ENCODE peak calls at places on chromosome 20, in nine cellular contexts. Q is lower leg skin; Y is lung; K is NCI-H446; B is CD4-positive, alpha-beta T cell; M is AG08396; U is pancreas; O is HL-60; F is SHP77 treated with DMSO at 0.1 percent for 48 hours. G is an unnamed sample.

GRCh38 chr20:46036370-46036769 is 7.4 kb downstream of the SLC12A5 start:
- DNase-seq in Q (no peak), Y (no peak), K (no peak), B (no peak), M (no peak), U (no peak), O (no peak), F (no peak), G (no peak)

GRCh38 chr20:60238992-60239655 is 280.9 kb downstream of the CDH26 start:
- DNase-seq in Q (no peak), Y (no peak), K (no peak), B (no peak), M (no peak), U (no peak), O (no peak), F (no peak), G (no peak)

GRCh38 chr20:22352019-22352418 is 232.4 kb downstream of the FOXA2 start:
- DNase-seq in Q (no peak), Y (no peak), K (no peak), B (no peak), M (no peak), U (no peak), O (no peak), F (no peak), G (no peak)

GRCh38 chr20:16407251-16408067 is 165.8 kb downstream of the KIF16B start:
- DNase-seq in Q (no peak), Y (no peak), K (no peak), B (no peak), M (no peak), U (no peak), O (no peak), F (no peak), G (no peak)

GRCh38 chr20:50050214-50050613 is 62.7 kb downstream of the UBE2V1 start:
- DNase-seq in Q (no peak), Y (no peak), K (no peak), B (no peak), M (no peak), U (no peak), O (no peak), F (no peak), G (no peak)

GRCh38 chr20:61913423-61914225 is 152.1 kb downstream of the TAF4 start:
- DNase-seq in Q (no peak), Y (no peak), K (no peak), B (no peak), M (no peak), U (no peak), O (no peak), F (no peak), G (no peak)

GRCh38 chr20:59781236-59781635 is 152.2 kb downstream of the SYCP2 start:
- DNase-seq in Q (no peak), Y (no peak), K (no peak), B (no peak), M (no peak), U (no peak), O (no peak), F (no peak), G (no peak)

GRCh38 chr20:57688864-57689263 is 21.0 kb downstream of the PMEPA1 start:
- DNase-seq in Q (no peak), Y (no peak), K (peak), B (no peak), M (no peak), U (no peak), O (no peak), F (no peak), G (no peak)

GRCh38 chr20:39129523-39129922 is 167.4 kb downstream of the DHX35 start:
- DNase-seq in Q (no peak), Y (no peak), K (no peak), B (no peak), M (no peak), U (no peak), O (no peak), F (no peak), G (no peak)

G was measured in NCI-H1694 treated with DMSO at 0.1 percent for 48 hours.